ENCODE peak calls at places on chromosomes 6 and 20, in four cellular contexts. Q is hepatocyte; X is GM23248; N is CD4-positive, alpha-beta memory T cell. R is an unnamed sample.

GRCh38 chr20:19074828-19075516 is 137.5 kb upstream of the SLC24A3 start:
- DNase-seq in Q (no peak), X (no peak), N (no peak), R (no peak)

GRCh38 chr6:139482184-139482751 is 107.8 kb upstream of the CITED2 start:
- DNase-seq in Q (no peak), X (no peak), N (no peak), R (no peak)

GRCh38 chr20:39800111-39800510 is 838.0 kb downstream of the DHX35 start:
- DNase-seq in Q (no peak), X (peak; percentile 93), N (no peak), R (peak; percentile 28)

GRCh38 chr20:62368629-62369507 is 1.8 kb upstream of the LAMA5 start:
- DNase-seq in Q (peak; percentile 85), X (peak; percentile 71), N (no peak), R (peak; percentile 53)

GRCh38 chr6:150177260-150178246 is 34.7 kb downstream of the PPP1R14C start:
- DNase-seq in Q (peak; percentile 75), X (no peak), N (no peak), R (no peak)

GRCh38 chr6:116352515-116353471 is 18.0 kb upstream of the DSE start:
- DNase-seq in Q (no peak), X (peak; percentile 71), N (no peak), R (peak; percentile 38)

GRCh38 chr6:5121479-5121878 is 36.3 kb downstream of the PPP1R3G start:
- DNase-seq in Q (no peak), X (no peak), N (no peak), R (no peak)

GRCh38 chr6:2630891-2631458 is 119.7 kb downstream of the MYLK4 start:
- DNase-seq in Q (no peak), X (peak; percentile 53), N (no peak), R (no peak)

GRCh38 chr6:154954352-154954751 is 40.8 kb upstream of the TIAM2 start:
- DNase-seq in Q (no peak), X (no peak), N (no peak), R (no peak)

GRCh38 chr6:40732878-40733277 is 145.7 kb upstream of the LRFN2 start:
- DNase-seq in Q (no peak), X (no peak), N (no peak), R (no peak)

GRCh38 chr6:149080511-149080910 is 237.0 kb upstream of the TAB2 start:
- DNase-seq in Q (no peak), X (peak; percentile 72), N (no peak), R (no peak)

GRCh38 chr6:15023448-15023847 is 222.4 kb upstream of the JARID2 start:
- DNase-seq in Q (no peak), X (no peak), N (peak; percentile 1), R (no peak)

GRCh38 chr6:123648020-123648580 is 11.3 kb upstream of the TRDN start:
- DNase-seq in Q (no peak), X (no peak), N (no peak), R (no peak)

GRCh38 chr6:112639436-112639835 is 292.3 kb downstream of the RFPL4B start:
- DNase-seq in Q (no peak), X (peak; percentile 57), N (no peak), R (no peak)

GRCh38 chr6:111951439-111952140 is 78.3 kb upstream of the FYN start:
- DNase-seq in Q (no peak), X (no peak), N (no peak), R (no peak)

GRCh38 chr6:121506761-121507754 is 71.6 kb downstream of the GJA1 start:
- DNase-seq in Q (peak; percentile 7), X (peak; percentile 63), N (no peak), R (peak; percentile 3)

GRCh38 chr6:98764378-98764911 is 69.9 kb upstream of the POU3F2 start:
- DNase-seq in Q (no peak), X (no peak), N (no peak), R (no peak)

GRCh38 chr20:45456632-45457031 is 12.9 kb upstream of the WFDC2 start:
- DNase-seq in Q (peak; percentile 66), X (peak; percentile 35), N (peak; percentile 19), R (peak; percentile 17)

GRCh38 chr6:23559587-23560343 is 566.2 kb upstream of the NRSN1 start:
- DNase-seq in Q (peak; percentile 60), X (no peak), N (no peak), R (no peak)

GRCh38 chr6:159433550-159433949 is 259.5 kb downstream of the SOD2 start:
- DNase-seq in Q (no peak), X (no peak), N (no peak), R (no peak)

GRCh38 chr6:159427335-159427734 is 258.1 kb downstream of the FNDC1 start:
- DNase-seq in Q (no peak), X (no peak), N (no peak), R (no peak)

GRCh38 chr6:159434410-159434809 is 258.6 kb downstream of the SOD2 start:
- DNase-seq in Q (no peak), X (no peak), N (no peak), R (no peak)

GRCh38 chr6:159431750-159432149 is 261.3 kb downstream of the SOD2 start:
- DNase-seq in Q (no peak), X (no peak), N (no peak), R (no peak)

GRCh38 chr6:159429427-159429826 is 260.2 kb downstream of the FNDC1 start:
- DNase-seq in Q (no peak), X (no peak), N (no peak), R (no peak)
- H3K9me3 ChIP-seq in Q (no peaks in the 10 kb centered on the region), X (no peaks in the 10 kb centered on the region), N (no peaks in the 10 kb centered on the region), R (no peaks in the 10 kb centered on the region)

GRCh38 chr20:58526411-58526810 is 11.2 kb upstream of the APCDD1L start:
- DNase-seq in Q (no peak), X (no peak), N (no peak), R (no peak)
- H3K9me3 ChIP-seq in Q (peaks cover 8% of the 10 kb centered on the region), X (peaks cover 12% of the 10 kb centered on the region), N (no peaks in the 10 kb centered on the region), R (no peaks in the 10 kb centered on the region)

GRCh38 chr6:151524059-151524458 is 30.2 kb downstream of the CCDC170 start:
- DNase-seq in Q (no peak), X (no peak), N (no peak), R (no peak)

GRCh38 chr6:151523034-151523433 is 29.2 kb downstream of the CCDC170 start:
- DNase-seq in Q (no peak), X (no peak), N (no peak), R (no peak)
- H3K9me3 ChIP-seq in Q (no peaks in the 10 kb centered on the region), X (no peaks in the 10 kb centered on the region), N (no peaks in the 10 kb centered on the region), R (no peaks in the 10 kb centered on the region)

GRCh38 chr6:159527351-159527750 is 165.7 kb downstream of the SOD2 start:
- DNase-seq in Q (no peak), X (no peak), N (no peak), R (no peak)
- H3K9me3 ChIP-seq in Q (no peaks in the 10 kb centered on the region), X (no peaks in the 10 kb centered on the region), N (no peaks in the 10 kb centered on the region), R (no peaks in the 10 kb centered on the region)

GRCh38 chr6:169934699-169935347 is 183.4 kb downstream of the ERMARD start:
- DNase-seq in Q (no peak), X (no peak), N (no peak), R (no peak)
- H3K9me3 ChIP-seq in Q (no peaks in the 10 kb centered on the region), X (no peaks in the 10 kb centered on the region), N (no peaks in the 10 kb centered on the region), R (no peaks in the 10 kb centered on the region)

DNA sequence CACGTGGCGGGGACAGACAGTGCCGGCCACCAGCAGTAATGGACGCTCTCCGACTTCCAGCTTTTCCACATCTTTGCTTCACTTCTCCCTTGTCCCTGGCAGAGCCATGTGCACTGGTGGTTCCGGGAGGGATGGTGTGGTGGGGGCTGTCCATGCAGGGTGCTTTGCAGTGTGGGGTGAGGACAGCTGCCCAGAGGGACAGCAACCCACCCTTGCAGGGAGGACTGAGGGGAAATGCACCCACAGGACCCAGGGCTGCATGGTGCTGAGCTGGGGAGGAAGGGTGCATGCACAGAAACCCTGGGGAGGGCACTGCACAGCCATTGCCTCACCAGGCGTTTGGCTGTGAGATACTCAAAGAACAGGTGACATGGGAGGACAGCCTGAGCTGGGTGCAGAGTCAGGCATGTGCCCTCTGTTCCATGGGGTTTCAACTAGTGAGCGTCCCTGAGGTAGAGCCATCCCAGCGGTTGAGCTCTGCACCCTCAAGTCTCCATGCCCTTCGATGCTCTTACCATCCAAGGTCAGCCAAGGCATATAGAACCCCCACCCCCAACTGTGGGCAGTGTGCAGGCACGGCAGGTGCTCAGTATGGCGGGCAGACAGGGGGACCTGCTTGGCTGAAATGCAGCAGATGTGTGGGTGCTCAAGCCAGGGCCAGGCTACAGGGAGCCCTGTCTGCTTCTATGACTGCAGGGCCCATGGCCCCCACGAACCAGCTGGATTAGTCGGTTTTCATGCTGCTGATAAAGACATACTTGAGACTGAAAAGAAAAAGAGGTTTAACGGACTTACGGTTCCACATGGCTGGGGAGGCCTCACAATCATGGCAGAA is 239.7 kb downstream of the TTLL2 start:
- DNase-seq in Q (no peak), X (no peak), N (no peak), R (no peak)
- H3K9me3 ChIP-seq in Q (no peaks in the 10 kb centered on the region), X (no peaks in the 10 kb centered on the region), N (no peaks in the 10 kb centered on the region), R (no peaks in the 10 kb centered on the region)

R was measured in cardiac muscle cell.